ENCODE peak calls at places on chromosomes 16 and 17, in six cellular contexts. N, C, X, F, E and A are unnamed samples. For H3K4me1, the result is how much of the 10 kb centered on the place peaks cover.

GRCh38 chr16:73051903-73052302 is 4.0 kb upstream of the ZFHX3 start:
- DNase-seq in C (no peak), F (no peak), N (no peak), E (no peak), X (no peak), A (no peak)

GRCh38 chr17:6713130-6713917 is at the start of gene SLC13A5:
- DNase-seq in F (no peak), C (no peak), E (no peak), N (no peak), X (peak), A (no peak)

GRCh38 chr16:2056077-2056476 is 8.3 kb downstream of the TSC2 start:
- DNase-seq in X (no peak), C (peak), F (no peak), N (no peak), E (no peak), A (no peak)

GRCh38 chr17:47872651-47873161 is 21.7 kb upstream of the SP6 start:
- DNase-seq in F (no peak), E (no peak), X (no peak), N (no peak), C (no peak), A (no peak)

GRCh38 chr16:35631261-35631945 is 2172.0 kb downstream of the TP53TG3F start:
- DNase-seq in F (no peak), C (no peak), X (no peak), N (no peak), E (no peak), A (no peak)

GRCh38 chr16:86496929-86497381 is 13.4 kb upstream of the FOXF1 start:
- DNase-seq in X (no peak), C (no peak), N (no peak), E (no peak), F (no peak), A (no peak)

GRCh38 chr16:77462894-77463293 is 28.1 kb upstream of the ADAMTS18 start:
- DNase-seq in E (no peak), X (no peak), F (no peak), C (no peak), N (no peak), A (no peak)

GRCh38 chr16:685967-686366 is 1.8 kb upstream of the JMJD8 start:
- DNase-seq in C (no peak), F (no peak), N (no peak), E (no peak), X (peak), A (no peak)

GRCh38 chr16:85828166-85828565 is 28.7 kb downstream of the COX4I1 start:
- DNase-seq in F (no peak), C (no peak), N (no peak), E (no peak), X (no peak), A (no peak)

GRCh38 chr16:84941916-84942315 is 69.4 kb downstream of the ZDHHC7 start:
- DNase-seq in C (no peak), X (no peak), F (no peak), N (no peak), E (no peak), A (no peak)

GRCh38 chr17:77831497-77832179 is 126.9 kb upstream of the TNRC6C start:
- DNase-seq in N (no peak), C (no peak), F (peak), E (no peak), X (peak), A (no peak)

DNA sequence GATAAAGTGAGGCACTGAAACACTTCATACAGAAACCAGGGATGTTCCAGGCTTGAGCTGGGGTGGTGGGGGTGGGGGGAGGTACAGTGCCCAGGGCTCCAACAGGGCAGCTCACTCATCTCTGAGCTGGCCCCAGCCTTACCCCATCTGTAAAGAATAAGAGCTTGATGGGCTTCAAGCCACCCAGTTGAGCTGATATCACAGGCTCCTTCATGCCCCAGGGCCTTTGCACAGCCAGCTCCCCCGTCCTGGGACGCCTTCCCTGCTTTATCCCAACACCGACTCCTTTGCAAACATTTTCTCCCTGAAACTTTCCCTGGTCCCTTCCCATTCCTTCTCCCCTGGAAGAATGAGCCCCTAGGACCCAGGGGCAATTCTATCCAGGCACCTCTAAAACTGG is 261.7 kb downstream of the PARN start:
- DNase-seq in F (no peak), E (no peak), N (no peak), C (no peak), X (no peak), A (no peak)
- H3K4me1 ChIP-seq in F (under half), E (under half), N (under half), C (under half), X (under half), A (under half)

DNA sequence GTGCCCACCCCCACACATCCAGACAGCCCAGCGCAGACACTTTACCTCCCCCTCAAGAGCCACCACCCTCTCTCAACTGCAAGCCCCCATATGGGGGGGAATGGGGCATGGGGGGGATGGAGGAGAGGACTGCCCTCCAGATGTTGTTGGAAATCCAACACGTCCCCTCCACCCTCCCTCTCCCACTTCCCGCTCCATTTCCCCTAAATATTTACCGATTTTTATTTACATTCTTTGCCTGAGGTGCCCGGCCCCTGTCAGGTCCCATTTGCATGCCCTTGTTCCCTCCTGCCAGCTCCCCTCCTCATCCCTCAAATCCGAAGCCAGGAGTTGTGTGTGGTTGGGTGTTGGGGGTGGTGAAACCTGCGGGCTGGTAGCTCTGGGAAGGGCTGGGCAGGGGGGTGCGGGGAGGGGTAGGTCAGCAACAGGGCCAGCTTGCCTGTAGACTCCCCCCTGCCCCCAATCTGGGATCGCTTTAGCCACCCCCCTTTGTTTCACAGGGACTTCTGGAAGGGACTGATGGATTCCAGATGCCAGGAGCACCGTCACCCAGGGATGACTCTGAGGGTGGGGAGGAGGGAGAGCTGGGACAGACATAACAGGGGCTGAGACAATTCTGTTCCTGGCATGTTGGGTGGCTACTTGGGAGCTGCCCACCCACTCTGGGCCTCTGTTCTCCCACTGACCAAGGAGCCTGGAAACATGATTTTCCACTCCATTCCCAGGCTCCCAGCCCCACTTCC is 39.7 kb upstream of the NGFR start:
- DNase-seq in X (no peak), N (no peak), C (no peak), F (no peak), E (no peak), A (no peak)
- H3K27ac ChIP-seq in X (no peak), N (no peak), C (no peak), F (no peak), E (no peak), A (no peak)

GRCh38 chr16:74596586-74596985 is 10.3 kb downstream of the GLG1 start:
- DNase-seq in N (no peak), X (no peak), C (no peak), F (no peak), E (no peak), A (no peak)
- H3K4me1 ChIP-seq in N (under half), X (under half), C (under half), F (under half), E (half or more), A (under half)

GRCh38 chr17:1604831-1605528 is 23.7 kb downstream of the SLC43A2 start:
- DNase-seq in X (no peak), N (no peak), F (no peak), E (no peak), C (no peak), A (no peak)
- H3K27ac ChIP-seq in X (no peak), N (no peak), F (no peak), E (no peak), C (no peak), A (no peak)

GRCh38 chr17:63985387-63986140 is 12.6 kb upstream of the PRR29 start:
- DNase-seq in E (no peak), X (no peak), N (no peak), C (no peak), F (no peak), A (peak)

GRCh38 chr17:63988741-63989621 is 9.2 kb upstream of the PRR29 start:
- DNase-seq in F (peak), E (no peak), N (no peak), X (peak), C (no peak), A (peak)

GRCh38 chr17:63989622-63990345 is 8.4 kb upstream of the PRR29 start:
- DNase-seq in N (no peak), X (no peak), C (no peak), E (no peak), F (peak), A (no peak)

GRCh38 chr17:63986842-63987615 is 11.1 kb upstream of the PRR29 start:
- DNase-seq in N (no peak), X (no peak), C (peak), F (no peak), E (no peak), A (no peak)

GRCh38 chr17:63987616-63988478 is 10.3 kb upstream of the PRR29 start:
- DNase-seq in F (no peak), E (no peak), N (no peak), C (peak), X (no peak), A (no peak)
- H3K4me1 ChIP-seq in F (half or more), E (under half), N (under half), C (under half), X (under half), A (half or more)

GRCh38 chr17:64448665-64449512 is at the start of gene MILR1:
- DNase-seq in E (peak), F (no peak), N (peak), X (peak), C (peak), A (no peak)
- H3K27ac ChIP-seq in E (no peak), F (peak), N (peak), X (no peak), C (peak), A (no peak)